ENCODE peak calls at places on chromosomes 1 and 21, in five cellular contexts. V is ovary, T is breast epithelium, Y is psoas muscle, Z is heart left ventricle. X is an unnamed sample.

GRCh38 chr1:69987881-69988280 is 217.5 kb downstream of the LRRC40 start:
- DNase-seq in V (no peak), T (no peak), Y (no peak), Z (no peak), X (no peak)

GRCh38 chr1:76254165-76255043 is 179.9 kb downstream of the ST6GALNAC3 start:
- DNase-seq in V (no peak), T (no peak), Y (no peak), Z (no peak), X (no peak)

GRCh38 chr1:101238681-101239094 is 1.9 kb downstream of the S1PR1 start:
- DNase-seq in V (peak; percentile 78), T (peak; percentile 79), Y (peak; percentile 88), Z (peak; percentile 90), X (peak; percentile 92)

GRCh38 chr1:112696578-112697320 is 10.2 kb downstream of the RHOC start:
- DNase-seq in V (no peak), T (no peak), Y (no peak), Z (no peak), X (no peak)

GRCh38 chr1:109570414-109570813 is 22.0 kb downstream of the GNAI3 start:
- DNase-seq in V (no peak), T (no peak), Y (no peak), Z (no peak), X (no peak)

GRCh38 chr1:219568728-219569127 is 44.2 kb downstream of the ZC3H11B start:
- DNase-seq in V (no peak), T (no peak), Y (no peak), Z (no peak), X (no peak)

GRCh38 chr1:29518183-29518835 is 282.0 kb downstream of the PTPRU start:
- DNase-seq in V (no peak), T (no peak), Y (no peak), Z (no peak), X (peak; percentile 8)

GRCh38 chr1:147822292-147822691 is 61.9 kb upstream of the GJA5 start:
- DNase-seq in V (no peak), T (no peak), Y (no peak), Z (no peak), X (no peak)

GRCh38 chr1:160374291-160374690 is 7.4 kb downstream of the NHLH1 start:
- DNase-seq in V (no peak), T (no peak), Y (no peak), Z (no peak), X (no peak)

GRCh38 chr1:245051349-245052221 is 103.2 kb upstream of the KIF26B start:
- DNase-seq in V (peak; percentile 41), T (no peak), Y (no peak), Z (peak; percentile 38), X (peak; percentile 26)

GRCh38 chr1:179860667-179861066 is 16.9 kb downstream of the TOR1AIP2 start:
- DNase-seq in V (no peak), T (no peak), Y (no peak), Z (no peak), X (no peak)

GRCh38 chr1:170027760-170028159 is 46.7 kb downstream of the KIFAP3 start:
- DNase-seq in V (no peak), T (no peak), Y (no peak), Z (no peak), X (no peak)
- H3K9me3 ChIP-seq in V (no peaks in the 10 kb centered on the region), T (no peaks in the 10 kb centered on the region), Y (no peaks in the 10 kb centered on the region), Z (no peaks in the 10 kb centered on the region), X (peaks cover 10% of the 10 kb centered on the region)

DNA sequence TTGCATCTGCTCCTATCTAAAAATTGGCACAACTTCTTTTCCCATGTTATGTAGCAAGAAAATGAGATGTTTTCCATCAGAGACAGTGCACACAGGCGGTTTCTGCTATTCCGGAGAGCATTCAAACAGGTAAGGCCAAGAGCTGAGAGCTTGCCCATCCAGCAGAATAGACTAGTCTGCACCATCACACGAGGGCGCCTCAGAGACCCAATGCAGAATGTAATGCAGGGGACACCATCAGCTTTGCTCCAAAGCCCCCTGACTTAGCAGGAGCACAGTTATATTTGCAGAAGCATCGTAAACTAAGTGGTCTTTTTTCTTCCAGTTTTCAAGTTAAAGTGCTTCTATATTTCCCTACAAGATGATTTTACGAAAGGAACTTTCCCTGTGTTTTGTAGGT is 4.7 kb downstream of the IL24 start:
- DNase-seq in V (no peak), T (no peak), Y (no peak), Z (no peak), X (no peak)
- H3K4me1 ChIP-seq in V (no peaks in the 10 kb centered on the region), T (no peaks in the 10 kb centered on the region), Y (no peaks in the 10 kb centered on the region), Z (no peaks in the 10 kb centered on the region), X (no peaks in the 10 kb centered on the region)

GRCh38 chr1:10424651-10425050 is 5.6 kb upstream of the CENPS start:
- DNase-seq in V (no peak), T (no peak), Y (no peak), Z (no peak), X (no peak)

GRCh38 chr1:10419351-10419750 is 10.9 kb upstream of the CENPS start:
- DNase-seq in V (no peak), T (no peak), Y (no peak), Z (no peak), X (no peak)

GRCh38 chr1:10424034-10424433 is 6.2 kb upstream of the CENPS start:
- DNase-seq in V (peak; percentile 60), T (no peak), Y (peak; percentile 80), Z (no peak), X (peak; percentile 62)

DNA sequence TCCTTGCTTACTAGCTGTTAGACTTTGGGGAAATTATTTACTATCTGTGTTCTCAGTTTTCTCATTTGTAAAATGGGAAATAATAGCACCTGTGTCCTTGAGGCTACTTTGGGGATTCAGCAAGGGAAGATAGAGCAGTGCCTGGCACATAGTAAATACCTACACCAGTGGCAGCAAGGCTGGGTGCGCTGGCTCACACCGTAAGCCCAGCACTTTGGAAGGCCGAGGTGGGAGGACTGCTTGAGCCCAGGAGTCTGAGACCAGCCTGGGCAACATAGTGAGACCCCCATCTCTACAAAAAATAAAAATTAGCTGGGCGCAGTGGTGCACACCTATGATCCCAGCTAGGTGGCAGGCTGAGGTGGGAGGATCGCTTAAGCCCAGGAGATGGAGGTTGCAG is 8.6 kb upstream of the CENPS start:
- DNase-seq in V (no peak), T (no peak), Y (no peak), Z (no peak), X (no peak)
- H3K9me3 ChIP-seq in V (no peaks in the 10 kb centered on the region), T (no peaks in the 10 kb centered on the region), Y (no peaks in the 10 kb centered on the region), Z (no peaks in the 10 kb centered on the region), X (no peaks in the 10 kb centered on the region)

GRCh38 chr21:14058566-14058965 is 152.2 kb downstream of the LIPI start:
- DNase-seq in V (no peak), T (no peak), Y (no peak), Z (no peak), X (no peak)

GRCh38 chr21:14054682-14055081 is 156.1 kb downstream of the LIPI start:
- DNase-seq in V (no peak), T (no peak), Y (peak; percentile 46), Z (no peak), X (no peak)

GRCh38 chr21:14056771-14057191 is 154.0 kb downstream of the LIPI start:
- DNase-seq in V (no peak), T (no peak), Y (peak; percentile 40), Z (no peak), X (no peak)

DNA sequence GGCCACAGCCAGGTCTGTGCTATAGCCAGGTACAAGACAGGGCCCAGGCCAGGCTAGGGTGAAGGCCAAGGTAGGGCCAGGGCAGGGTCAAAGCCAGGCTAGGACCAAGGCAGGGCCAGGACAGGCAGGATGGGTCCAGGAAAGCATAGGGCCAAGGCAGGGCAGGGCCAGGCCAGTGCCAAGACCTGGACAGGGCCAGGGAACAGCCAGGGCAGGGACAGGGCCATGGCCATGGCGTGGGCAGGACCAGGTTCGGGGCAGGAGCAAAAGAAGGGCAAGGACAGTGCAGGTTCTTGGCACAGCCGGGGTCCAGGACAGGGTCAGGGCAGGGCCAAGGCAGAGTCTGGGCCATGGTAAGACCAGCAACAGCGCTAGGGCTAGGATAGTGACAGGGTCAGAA is 153.4 kb downstream of the LIPI start:
- DNase-seq in V (no peak), T (no peak), Y (no peak), Z (no peak), X (no peak)
- H3K4me1 ChIP-seq in V (peaks cover 2% of the 10 kb centered on the region), T (no peaks in the 10 kb centered on the region), Y (no peaks in the 10 kb centered on the region), Z (no peaks in the 10 kb centered on the region), X (no peaks in the 10 kb centered on the region)

X was measured in adrenal gland.